ENCODE peak calls at places on chromosome 11, in six cellular contexts. One of them, this sample, is unnamed.

GRCh38 chr11:117273550-117274289 is 17.4 kb upstream of the BACE1-AS start:
- DNase-seq in brain microvascular endothelial cell: peak
- DNase-seq in choroid plexus epithelial cell: peak
- DNase-seq in GM20000: no peak
- DNase-seq in Peyer's patch: no peak
- DNase-seq in uterus: no peak
- DNase-seq in this sample: no peak

GRCh38 chr11:117841582-117842031 is 17.1 kb upstream of the FXYD2 start:
- DNase-seq in brain microvascular endothelial cell: no peak
- DNase-seq in choroid plexus epithelial cell: no peak
- DNase-seq in GM20000: no peak
- DNase-seq in Peyer's patch: no peak
- DNase-seq in uterus: no peak
- DNase-seq in this sample: no peak

GRCh38 chr11:119473901-119474681 is 51.1 kb upstream of the THY1 start:
- DNase-seq in brain microvascular endothelial cell: no peak
- DNase-seq in choroid plexus epithelial cell: no peak
- DNase-seq in GM20000: no peak
- DNase-seq in Peyer's patch: no peak
- DNase-seq in uterus: no peak
- DNase-seq in this sample: no peak

GRCh38 chr11:73869234-73869949 is 7.3 kb downstream of the COA4 start:
- DNase-seq in brain microvascular endothelial cell: no peak
- DNase-seq in choroid plexus epithelial cell: peak
- DNase-seq in GM20000: no peak
- DNase-seq in Peyer's patch: peak
- DNase-seq in uterus: no peak
- DNase-seq in this sample: no peak

GRCh38 chr11:119106564-119107537 is at the start of gene C2CD2L:
- DNase-seq in brain microvascular endothelial cell: peak
- DNase-seq in choroid plexus epithelial cell: peak
- DNase-seq in GM20000: peak
- DNase-seq in Peyer's patch: peak
- DNase-seq in uterus: peak
- DNase-seq in this sample: peak

GRCh38 chr11:10866893-10867331 is 9.1 kb upstream of the ZBED5 start:
- DNase-seq in brain microvascular endothelial cell: peak
- DNase-seq in choroid plexus epithelial cell: peak
- DNase-seq in GM20000: no peak
- DNase-seq in Peyer's patch: no peak
- DNase-seq in uterus: no peak
- DNase-seq in this sample: no peak

GRCh38 chr11:122108192-122108799 is 7.7 kb downstream of the BLID start:
- DNase-seq in brain microvascular endothelial cell: peak
- DNase-seq in choroid plexus epithelial cell: peak
- DNase-seq in GM20000: peak
- DNase-seq in Peyer's patch: no peak
- DNase-seq in uterus: no peak
- DNase-seq in this sample: peak

GRCh38 chr11:46557684-46558151 is 36.1 kb downstream of the AMBRA1 start:
- DNase-seq in brain microvascular endothelial cell: peak
- DNase-seq in choroid plexus epithelial cell: peak
- DNase-seq in GM20000: no peak
- DNase-seq in Peyer's patch: no peak
- DNase-seq in uterus: no peak
- DNase-seq in this sample: no peak

GRCh38 chr11:70823771-70824170 is 425.4 kb downstream of the CTTN start:
- DNase-seq in brain microvascular endothelial cell: no peak
- DNase-seq in choroid plexus epithelial cell: no peak
- DNase-seq in GM20000: no peak
- DNase-seq in Peyer's patch: no peak
- DNase-seq in uterus: no peak
- DNase-seq in this sample: no peak

GRCh38 chr11:120208012-120208441 is 2.8 kb upstream of the OAF start:
- DNase-seq in brain microvascular endothelial cell: no peak
- DNase-seq in choroid plexus epithelial cell: no peak
- DNase-seq in GM20000: no peak
- DNase-seq in Peyer's patch: no peak
- DNase-seq in uterus: no peak
- DNase-seq in this sample: no peak

GRCh38 chr11:79400717-79401330 is 40.0 kb downstream of the TENM4 start:
- DNase-seq in brain microvascular endothelial cell: no peak
- DNase-seq in choroid plexus epithelial cell: peak
- DNase-seq in GM20000: peak
- DNase-seq in Peyer's patch: no peak
- DNase-seq in uterus: no peak
- DNase-seq in this sample: no peak

GRCh38 chr11:113261709-113262475 is 52.5 kb upstream of the TTC12 start:
- DNase-seq in brain microvascular endothelial cell: no peak
- DNase-seq in choroid plexus epithelial cell: peak
- DNase-seq in GM20000: no peak
- DNase-seq in Peyer's patch: no peak
- DNase-seq in uterus: no peak
- DNase-seq in this sample: no peak

GRCh38 chr11:4072668-4073285 is 21.8 kb upstream of the RRM1 start:
- DNase-seq in brain microvascular endothelial cell: peak
- DNase-seq in choroid plexus epithelial cell: peak
- DNase-seq in GM20000: peak
- DNase-seq in Peyer's patch: no peak
- DNase-seq in uterus: peak
- DNase-seq in this sample: peak

GRCh38 chr11:76939219-76939631 is 78.5 kb downstream of the ACER3 start:
- DNase-seq in brain microvascular endothelial cell: no peak
- DNase-seq in choroid plexus epithelial cell: no peak
- DNase-seq in GM20000: no peak
- DNase-seq in Peyer's patch: no peak
- DNase-seq in uterus: no peak
- DNase-seq in this sample: no peak

GRCh38 chr11:2126520-2127085 is 12.6 kb downstream of the IGF2 start:
- DNase-seq in brain microvascular endothelial cell: no peak
- DNase-seq in choroid plexus epithelial cell: no peak
- DNase-seq in GM20000: no peak
- DNase-seq in Peyer's patch: no peak
- DNase-seq in uterus: no peak
- DNase-seq in this sample: no peak

GRCh38 chr11:118917488-118918127 is 8.1 kb downstream of the BCL9L start:
- DNase-seq in brain microvascular endothelial cell: peak
- DNase-seq in choroid plexus epithelial cell: peak
- DNase-seq in GM20000: no peak
- DNase-seq in Peyer's patch: peak
- DNase-seq in uterus: peak
- DNase-seq in this sample: no peak

GRCh38 chr11:6607190-6607635 is 3.6 kb downstream of the ILK start:
- DNase-seq in brain microvascular endothelial cell: no peak
- DNase-seq in choroid plexus epithelial cell: no peak
- DNase-seq in GM20000: no peak
- DNase-seq in Peyer's patch: no peak
- DNase-seq in uterus: no peak
- DNase-seq in this sample: no peak

GRCh38 chr11:131351848-131352247 is 18.6 kb upstream of the NTM start:
- DNase-seq in brain microvascular endothelial cell: no peak
- DNase-seq in choroid plexus epithelial cell: no peak
- DNase-seq in GM20000: no peak
- DNase-seq in Peyer's patch: no peak
- DNase-seq in uterus: no peak
- DNase-seq in this sample: no peak

GRCh38 chr11:69468911-69469885 is 12.3 kb upstream of the LINC01488 start:
- DNase-seq in brain microvascular endothelial cell: no peak
- DNase-seq in choroid plexus epithelial cell: no peak
- DNase-seq in GM20000: no peak
- DNase-seq in Peyer's patch: no peak
- DNase-seq in uterus: no peak
- DNase-seq in this sample: no peak

GRCh38 chr11:20658135-20658534 is 11.3 kb upstream of the NELL1 start:
- DNase-seq in brain microvascular endothelial cell: no peak
- DNase-seq in choroid plexus epithelial cell: no peak
- DNase-seq in GM20000: no peak
- DNase-seq in Peyer's patch: no peak
- DNase-seq in uterus: no peak
- DNase-seq in this sample: no peak
- TF ChIP-seq CTCF in brain microvascular endothelial cell: no peak
- TF ChIP-seq CTCF in choroid plexus epithelial cell: no peak
- TF ChIP-seq CTCF in GM20000: no peak
- TF ChIP-seq CTCF in Peyer's patch: no peak
- TF ChIP-seq CTCF in uterus: no peak
- TF ChIP-seq CTCF in this sample: no peak

DNA sequence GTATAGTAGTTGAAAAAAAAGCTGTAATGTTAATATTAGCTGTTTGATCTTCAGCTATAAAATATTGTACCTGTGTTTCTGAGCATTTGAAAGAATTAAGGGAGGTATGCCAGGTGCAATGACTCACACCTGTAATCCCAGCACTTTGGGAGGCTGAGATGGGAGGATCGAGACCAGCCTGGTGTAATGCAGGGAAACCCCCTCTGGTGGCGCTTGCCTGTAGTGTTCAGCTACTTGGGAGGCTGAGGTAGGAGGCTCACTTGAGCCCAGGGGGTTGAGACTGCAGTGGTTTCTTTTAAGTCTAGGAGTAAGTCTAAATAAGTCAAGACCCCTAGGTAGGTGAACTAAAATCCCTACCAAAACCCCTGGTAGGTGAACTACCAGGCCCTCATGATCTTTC is 37.1 kb downstream of the TAF1D start:
- DNase-seq in brain microvascular endothelial cell: no peak
- DNase-seq in choroid plexus epithelial cell: no peak
- DNase-seq in GM20000: no peak
- DNase-seq in Peyer's patch: no peak
- DNase-seq in uterus: no peak
- DNase-seq in this sample: no peak
- TF ChIP-seq CTCF in brain microvascular endothelial cell: peak
- TF ChIP-seq CTCF in choroid plexus epithelial cell: no peak
- TF ChIP-seq CTCF in GM20000: no peak
- TF ChIP-seq CTCF in Peyer's patch: no peak
- TF ChIP-seq CTCF in uterus: no peak
- TF ChIP-seq CTCF in this sample: no peak

DNA sequence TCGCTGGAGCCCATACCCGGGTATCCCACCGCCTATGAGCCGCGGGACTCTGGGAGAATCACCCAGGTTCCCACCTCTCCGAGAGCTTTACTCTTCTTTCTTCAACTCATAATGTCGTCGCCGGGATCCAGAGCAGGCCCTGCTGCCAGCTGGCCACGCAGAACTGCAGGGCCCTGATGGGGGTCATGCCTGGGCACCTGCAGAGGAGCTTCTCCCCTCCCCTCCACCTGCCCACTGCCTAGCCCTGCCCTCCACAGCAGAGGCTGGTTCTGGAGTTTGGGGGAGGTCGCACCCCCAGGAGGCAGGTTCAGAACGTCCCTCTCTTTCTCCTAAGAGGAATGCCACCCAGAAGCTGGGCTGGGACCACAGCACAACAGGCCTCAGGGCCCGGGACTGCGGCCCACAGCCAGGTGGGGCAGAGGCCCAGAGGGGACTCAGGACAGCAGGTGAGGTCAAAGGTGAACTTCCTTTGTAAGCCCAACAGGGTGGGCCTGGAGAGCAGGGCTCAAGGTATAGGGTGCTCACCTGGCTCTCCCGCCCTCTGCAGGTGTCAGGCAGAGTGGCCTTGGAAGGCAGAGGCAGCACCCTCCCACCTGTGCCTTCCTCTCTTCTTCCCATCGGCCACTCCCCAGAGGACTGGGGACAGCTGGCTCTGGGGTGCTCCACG is 1.9 kb downstream of the SLC25A45 start:
- DNase-seq in brain microvascular endothelial cell: no peak
- DNase-seq in choroid plexus epithelial cell: no peak
- DNase-seq in GM20000: no peak
- DNase-seq in Peyer's patch: peak
- DNase-seq in uterus: no peak
- DNase-seq in this sample: no peak
- TF ChIP-seq CTCF in brain microvascular endothelial cell: no peak
- TF ChIP-seq CTCF in choroid plexus epithelial cell: no peak
- TF ChIP-seq CTCF in GM20000: no peak
- TF ChIP-seq CTCF in Peyer's patch: peak
- TF ChIP-seq CTCF in uterus: no peak
- TF ChIP-seq CTCF in this sample: no peak

GRCh38 chr11:60589611-60590010 is 74.4 kb downstream of the MS4A13 start:
- DNase-seq in brain microvascular endothelial cell: no peak
- DNase-seq in choroid plexus epithelial cell: peak
- DNase-seq in GM20000: no peak
- DNase-seq in Peyer's patch: no peak
- DNase-seq in uterus: no peak
- DNase-seq in this sample: no peak
- TF ChIP-seq CTCF in brain microvascular endothelial cell: no peak
- TF ChIP-seq CTCF in choroid plexus epithelial cell: no peak
- TF ChIP-seq CTCF in GM20000: no peak
- TF ChIP-seq CTCF in Peyer's patch: no peak
- TF ChIP-seq CTCF in uterus: no peak
- TF ChIP-seq CTCF in this sample: no peak